ENCODE peak calls at places on chromosomes 3 and 15, in nine cellular contexts. D is CD8-positive, alpha-beta memory T cell; L is RPMI8226; C is mesenteric fat pad; Z is cardiac muscle cell; J is ovary; V is hippocampal formation; N is AG09309; I is AG10803. Y is an unnamed sample.

GRCh38 chr3:193882091-193882490 is 253.9 kb upstream of the HES1 start:
- DNase-seq in I (no peak), C (no peak), Z (no peak), D (no peak), V (no peak), L (no peak), N (no peak), J (no peak), Y (no peak)

GRCh38 chr3:28667646-28668376 is 319.2 kb upstream of the AZI2 start:
- DNase-seq in D (no peak), L (peak; percentile 70), C (no peak), Z (peak; percentile 80), N (peak; percentile 2), J (peak; percentile 57), V (peak; percentile 24), I (peak; percentile 58), Y (peak; percentile 70)

GRCh38 chr15:94306700-94307650 is 75.6 kb downstream of the MCTP2 start:
- DNase-seq in C (no peak), J (no peak), V (no peak), L (no peak), I (peak; percentile 65), D (peak; percentile 53), Z (no peak), N (peak; percentile 78), Y (no peak)

GRCh38 chr15:84833447-84833846 is 16.3 kb downstream of the ALPK3 start:
- DNase-seq in L (peak; percentile 42), J (peak; percentile 67), I (peak; percentile 22), Z (peak; percentile 71), C (no peak), V (no peak), N (no peak), D (no peak), Y (peak; percentile 89)

GRCh38 chr3:169053427-169053826 is 610.1 kb downstream of the MECOM start:
- DNase-seq in D (no peak), J (no peak), N (no peak), Z (no peak), I (no peak), L (no peak), C (no peak), V (no peak), Y (no peak)

GRCh38 chr15:95922431-95922830 is 408.1 kb upstream of the NR2F2 start:
- DNase-seq in C (no peak), J (no peak), D (no peak), I (no peak), Z (no peak), L (no peak), V (no peak), N (no peak), Y (no peak)

GRCh38 chr3:171261487-171261886 is 198.7 kb downstream of the TNIK start:
- DNase-seq in Z (no peak), L (no peak), N (no peak), I (no peak), D (no peak), V (no peak), C (no peak), J (no peak), Y (peak; percentile 57)

GRCh38 chr3:129623447-129624118 is 17.1 kb upstream of the PLXND1 start:
- DNase-seq in J (peak; percentile 54), C (peak; percentile 91), I (no peak), V (no peak), L (no peak), N (no peak), D (peak; percentile 36), Z (peak; percentile 68), Y (peak; percentile 96)

GRCh38 chr3:156577731-156578130 is 22.8 kb upstream of the SSR3 start:
- DNase-seq in V (no peak), C (no peak), I (no peak), Z (no peak), J (no peak), D (no peak), L (no peak), N (peak; percentile 14), Y (no peak)

GRCh38 chr3:45986303-45986982 is 9.2 kb downstream of the FYCO1 start:
- DNase-seq in V (no peak), D (no peak), I (peak; percentile 67), N (peak; percentile 46), L (no peak), Z (peak; percentile 73), C (no peak), J (no peak), Y (no peak)

GRCh38 chr3:20080956-20081554 is 40.8 kb downstream of the KAT2B start:
- DNase-seq in I (no peak), Z (no peak), N (no peak), J (peak; percentile 44), V (peak; percentile 44), C (no peak), L (peak; percentile 95), D (peak; percentile 58), Y (peak; percentile 95)

GRCh38 chr15:66025972-66026371 is 156.7 kb downstream of the RAB11A start:
- DNase-seq in C (no peak), I (no peak), D (no peak), L (no peak), J (no peak), Z (no peak), N (no peak), V (no peak), Y (no peak)

GRCh38 chr3:182920515-182921084 is 59.7 kb downstream of the DCUN1D1 start:
- DNase-seq in V (no peak), D (no peak), C (no peak), J (no peak), L (no peak), I (no peak), Z (no peak), N (no peak), Y (no peak)